ENCODE peak calls at places on chromosomes 4 and X, in eight cellular contexts. Q, T, W, G, V, X, U and S are unnamed samples.

GRCh38 chr4:26088433-26088928 is 174.5 kb downstream of the SMIM20 start:
- DNase-seq in Q (no peak), T (no peak), W (peak; percentile 75), G (no peak), V (no peak), X (no peak), U (no peak), S (peak; percentile 76)

GRCh38 chr4:42074294-42074693 is 78.2 kb downstream of the BEND4 start:
- DNase-seq in Q (no peak), T (no peak), W (no peak), G (no peak), V (no peak), X (no peak), U (no peak), S (no peak)

GRCh38 chr4:185534850-185535761 is at the start of gene PDLIM3:
- DNase-seq in Q (peak; percentile 68), T (no peak), W (peak; percentile 19), G (peak; percentile 23), V (peak; percentile 78), X (peak; percentile 63), U (peak; percentile 4), S (no peak)

GRCh38 chrX:31287861-31288260 is 216.0 kb upstream of the FTHL17 start:
- DNase-seq in Q (no peak), T (no peak), W (no peak), G (no peak), V (no peak), X (no peak), U (no peak), S (no peak)

GRCh38 chr4:76200771-76201224 is 12.8 kb downstream of the SCARB2 start:
- DNase-seq in Q (no peak), T (no peak), W (no peak), G (no peak), V (no peak), X (no peak), U (no peak), S (peak; percentile 23)

GRCh38 chr4:2833671-2834000 is 10.0 kb upstream of the ADD1 start:
- DNase-seq in Q (no peak), T (no peak), W (no peak), G (no peak), V (no peak), X (no peak), U (no peak), S (no peak)

GRCh38 chr4:147136308-147136707 is 190.6 kb upstream of the TTC29 start:
- DNase-seq in Q (no peak), T (no peak), W (peak; percentile 54), G (no peak), V (no peak), X (no peak), U (no peak), S (no peak)

GRCh38 chrX:39802354-39802753 is 295.4 kb downstream of the BCOR start:
- DNase-seq in Q (no peak), T (no peak), W (no peak), G (no peak), V (no peak), X (no peak), U (no peak), S (peak; percentile 25)

GRCh38 chr4:93791570-93792195 is 36.9 kb upstream of the ATOH1 start:
- DNase-seq in Q (peak; percentile 68), T (no peak), W (peak; percentile 55), G (peak; percentile 77), V (peak; percentile 71), X (peak; percentile 38), U (peak; percentile 58), S (peak; percentile 66)

GRCh38 chr4:99359480-99360204 is 7.1 kb upstream of the ADH1C start:
- DNase-seq in Q (no peak), T (no peak), W (no peak), G (no peak), V (no peak), X (no peak), U (no peak), S (no peak)

GRCh38 chrX:137568741-137569469 is 3.0 kb downstream of the ZIC3 start:
- DNase-seq in Q (no peak), T (no peak), W (no peak), G (no peak), V (peak; percentile 34), X (no peak), U (no peak), S (no peak)